ENCODE peak calls at places on chromosomes 2 and 18, in nine cellular contexts. One of them, this sample, is unnamed.

GRCh38 chr2:239898292-239898925 is 126.7 kb downstream of the NDUFA10 start:
- DNase-seq in endothelial cell: no peak
- DNase-seq in fibroblast of pulmonary artery: no peak
- DNase-seq in osteocyte: peak; percentile 69
- DNase-seq in astrocyte of the spinal cord: no peak
- DNase-seq in AG04449: no peak
- DNase-seq in mucosa of descending colon: no peak
- DNase-seq in MM.1S: no peak
- DNase-seq in cardiac muscle cell: no peak
- DNase-seq in this sample: no peak

GRCh38 chr18:30486856-30487255 is 555.7 kb downstream of the DSC3 start:
- DNase-seq in endothelial cell: no peak
- DNase-seq in fibroblast of pulmonary artery: peak; percentile 18
- DNase-seq in osteocyte: no peak
- DNase-seq in astrocyte of the spinal cord: peak; percentile 84
- DNase-seq in AG04449: no peak
- DNase-seq in mucosa of descending colon: no peak
- DNase-seq in MM.1S: no peak
- DNase-seq in cardiac muscle cell: peak; percentile 23
- DNase-seq in this sample: no peak

GRCh38 chr2:140804682-140805235 is 1326.1 kb downstream of the LRP1B start:
- DNase-seq in endothelial cell: no peak
- DNase-seq in fibroblast of pulmonary artery: no peak
- DNase-seq in osteocyte: no peak
- DNase-seq in astrocyte of the spinal cord: no peak
- DNase-seq in AG04449: no peak
- DNase-seq in mucosa of descending colon: no peak
- DNase-seq in MM.1S: no peak
- DNase-seq in cardiac muscle cell: no peak
- DNase-seq in this sample: no peak

GRCh38 chr18:31225668-31226067 is 63.0 kb upstream of the DSC1 start:
- DNase-seq in endothelial cell: no peak
- DNase-seq in fibroblast of pulmonary artery: peak; percentile 79
- DNase-seq in osteocyte: no peak
- DNase-seq in astrocyte of the spinal cord: peak; percentile 86
- DNase-seq in AG04449: no peak
- DNase-seq in mucosa of descending colon: no peak
- DNase-seq in MM.1S: no peak
- DNase-seq in cardiac muscle cell: peak; percentile 67
- DNase-seq in this sample: no peak

GRCh38 chr2:120762341-120763061 is 26.8 kb downstream of the GLI2 start:
- DNase-seq in endothelial cell: no peak
- DNase-seq in fibroblast of pulmonary artery: no peak
- DNase-seq in osteocyte: no peak
- DNase-seq in astrocyte of the spinal cord: no peak
- DNase-seq in AG04449: no peak
- DNase-seq in mucosa of descending colon: no peak
- DNase-seq in MM.1S: no peak
- DNase-seq in cardiac muscle cell: no peak
- DNase-seq in this sample: no peak

GRCh38 chr2:121530210-121530562 is 494 bp upstream of the RNU4ATAC start:
- DNase-seq in endothelial cell: peak; percentile 73
- DNase-seq in fibroblast of pulmonary artery: peak; percentile 76
- DNase-seq in osteocyte: peak; percentile 91
- DNase-seq in astrocyte of the spinal cord: peak; percentile 84
- DNase-seq in AG04449: no peak
- DNase-seq in mucosa of descending colon: no peak
- DNase-seq in MM.1S: no peak
- DNase-seq in cardiac muscle cell: peak; percentile 81
- DNase-seq in this sample: peak; percentile 71

GRCh38 chr2:150122871-150123588 is 364.4 kb downstream of the RND3 start:
- DNase-seq in endothelial cell: no peak
- DNase-seq in fibroblast of pulmonary artery: no peak
- DNase-seq in osteocyte: no peak
- DNase-seq in astrocyte of the spinal cord: peak; percentile 76
- DNase-seq in AG04449: no peak
- DNase-seq in mucosa of descending colon: no peak
- DNase-seq in MM.1S: no peak
- DNase-seq in cardiac muscle cell: peak; percentile 31
- DNase-seq in this sample: no peak

GRCh38 chr18:40041951-40042350 is 1913.1 kb upstream of the PIK3C3 start:
- DNase-seq in endothelial cell: no peak
- DNase-seq in fibroblast of pulmonary artery: no peak
- DNase-seq in osteocyte: no peak
- DNase-seq in astrocyte of the spinal cord: no peak
- DNase-seq in AG04449: no peak
- DNase-seq in mucosa of descending colon: no peak
- DNase-seq in MM.1S: no peak
- DNase-seq in cardiac muscle cell: no peak
- DNase-seq in this sample: no peak

GRCh38 chr2:240156435-240157146 is 16.1 kb upstream of the OTOS start:
- DNase-seq in endothelial cell: no peak
- DNase-seq in fibroblast of pulmonary artery: no peak
- DNase-seq in osteocyte: no peak
- DNase-seq in astrocyte of the spinal cord: no peak
- DNase-seq in AG04449: no peak
- DNase-seq in mucosa of descending colon: no peak
- DNase-seq in MM.1S: no peak
- DNase-seq in cardiac muscle cell: no peak
- DNase-seq in this sample: no peak

GRCh38 chr2:73297151-73297559 is 3.8 kb upstream of the EGR4 start:
- DNase-seq in endothelial cell: no peak
- DNase-seq in fibroblast of pulmonary artery: no peak
- DNase-seq in osteocyte: no peak
- DNase-seq in astrocyte of the spinal cord: no peak
- DNase-seq in AG04449: no peak
- DNase-seq in mucosa of descending colon: no peak
- DNase-seq in MM.1S: no peak
- DNase-seq in cardiac muscle cell: peak; percentile 10
- DNase-seq in this sample: no peak

GRCh38 chr2:156659694-156660093 is 223.5 kb downstream of the GPD2 start:
- DNase-seq in endothelial cell: no peak
- DNase-seq in fibroblast of pulmonary artery: no peak
- DNase-seq in osteocyte: no peak
- DNase-seq in astrocyte of the spinal cord: no peak
- DNase-seq in AG04449: no peak
- DNase-seq in mucosa of descending colon: no peak
- DNase-seq in MM.1S: no peak
- DNase-seq in cardiac muscle cell: no peak
- DNase-seq in this sample: no peak

GRCh38 chr2:17757321-17757720 is 3.4 kb downstream of the GEN1 start:
- DNase-seq in endothelial cell: no peak
- DNase-seq in fibroblast of pulmonary artery: peak; percentile 83
- DNase-seq in osteocyte: no peak
- DNase-seq in astrocyte of the spinal cord: peak; percentile 41
- DNase-seq in AG04449: no peak
- DNase-seq in mucosa of descending colon: peak; percentile 43
- DNase-seq in MM.1S: no peak
- DNase-seq in cardiac muscle cell: peak; percentile 81
- DNase-seq in this sample: no peak

GRCh38 chr18:74239567-74239966 is 52.2 kb downstream of the CYB5A start:
- DNase-seq in endothelial cell: no peak
- DNase-seq in fibroblast of pulmonary artery: no peak
- DNase-seq in osteocyte: no peak
- DNase-seq in astrocyte of the spinal cord: no peak
- DNase-seq in AG04449: no peak
- DNase-seq in mucosa of descending colon: no peak
- DNase-seq in MM.1S: no peak
- DNase-seq in cardiac muscle cell: no peak
- DNase-seq in this sample: no peak

GRCh38 chr2:219475697-219476604 is 22.7 kb upstream of the GMPPA start:
- DNase-seq in endothelial cell: peak; percentile 87
- DNase-seq in fibroblast of pulmonary artery: peak; percentile 61
- DNase-seq in osteocyte: no peak
- DNase-seq in astrocyte of the spinal cord: peak; percentile 51
- DNase-seq in AG04449: no peak
- DNase-seq in mucosa of descending colon: peak; percentile 88
- DNase-seq in MM.1S: peak; percentile 48
- DNase-seq in cardiac muscle cell: peak; percentile 72
- DNase-seq in this sample: peak; percentile 79

GRCh38 chr2:157302492-157303099 is 23.0 kb downstream of the ERMN start:
- DNase-seq in endothelial cell: peak; percentile 27
- DNase-seq in fibroblast of pulmonary artery: peak; percentile 68
- DNase-seq in osteocyte: no peak
- DNase-seq in astrocyte of the spinal cord: peak; percentile 54
- DNase-seq in AG04449: no peak
- DNase-seq in mucosa of descending colon: peak; percentile 24
- DNase-seq in MM.1S: peak; percentile 63
- DNase-seq in cardiac muscle cell: peak; percentile 64
- DNase-seq in this sample: peak; percentile 10

GRCh38 chr2:2324565-2325101 is 6.4 kb downstream of the MYT1L start:
- DNase-seq in endothelial cell: no peak
- DNase-seq in fibroblast of pulmonary artery: no peak
- DNase-seq in osteocyte: no peak
- DNase-seq in astrocyte of the spinal cord: no peak
- DNase-seq in AG04449: no peak
- DNase-seq in mucosa of descending colon: no peak
- DNase-seq in MM.1S: no peak
- DNase-seq in cardiac muscle cell: no peak
- DNase-seq in this sample: no peak

DNA sequence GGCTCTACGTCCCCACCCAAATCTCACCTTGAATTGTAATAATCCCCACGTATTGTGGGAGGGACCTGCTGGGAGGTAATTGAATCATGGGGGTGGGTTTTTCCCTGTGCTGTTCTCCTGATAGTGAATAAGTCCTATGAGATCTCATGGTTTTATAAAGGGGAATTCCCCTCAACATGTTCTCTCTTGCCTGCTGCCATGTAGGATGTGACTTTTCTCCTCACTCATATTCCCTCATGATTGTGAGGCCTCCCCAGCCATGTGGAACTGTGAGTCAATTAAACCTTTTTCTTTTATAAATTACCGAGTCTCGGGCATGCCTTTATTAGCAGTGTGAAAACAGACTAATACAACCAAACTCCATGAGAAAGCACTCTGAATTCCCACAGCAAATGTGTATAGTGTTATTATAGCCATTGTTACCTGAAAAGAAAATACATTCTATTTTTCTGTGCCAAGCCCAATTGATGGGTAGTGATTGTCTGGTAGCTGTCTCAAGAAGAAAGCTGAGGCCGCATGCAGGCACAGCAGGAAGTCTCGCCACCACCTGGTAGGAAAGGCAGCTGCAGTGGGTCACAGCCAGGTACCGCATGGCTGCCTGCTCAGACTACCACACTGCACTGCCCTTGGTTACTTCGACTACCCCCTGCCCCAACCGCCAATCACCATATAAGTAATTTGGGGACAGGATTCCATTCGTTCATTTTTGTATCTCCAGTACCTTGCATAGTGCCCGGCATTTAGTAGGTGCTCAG is 10.3 kb upstream of the ZBTB7C start:
- DNase-seq in endothelial cell: no peak
- DNase-seq in fibroblast of pulmonary artery: no peak
- DNase-seq in osteocyte: no peak
- DNase-seq in astrocyte of the spinal cord: no peak
- DNase-seq in AG04449: no peak
- DNase-seq in mucosa of descending colon: no peak
- DNase-seq in MM.1S: no peak
- DNase-seq in cardiac muscle cell: no peak
- DNase-seq in this sample: no peak
- TF ChIP-seq CTCF in endothelial cell: no peak
- TF ChIP-seq CTCF in fibroblast of pulmonary artery: no peak
- TF ChIP-seq CTCF in osteocyte: no peak
- TF ChIP-seq CTCF in astrocyte of the spinal cord: no peak
- TF ChIP-seq CTCF in AG04449: no peak
- TF ChIP-seq CTCF in mucosa of descending colon: no peak
- TF ChIP-seq CTCF in MM.1S: peak; percentile 9
- TF ChIP-seq CTCF in cardiac muscle cell: no peak
- TF ChIP-seq CTCF in this sample: no peak

GRCh38 chr2:14722919-14723559 is 90.5 kb downstream of the LRATD1 start:
- DNase-seq in endothelial cell: no peak
- DNase-seq in fibroblast of pulmonary artery: no peak
- DNase-seq in osteocyte: no peak
- DNase-seq in astrocyte of the spinal cord: no peak
- DNase-seq in AG04449: no peak
- DNase-seq in mucosa of descending colon: no peak
- DNase-seq in MM.1S: no peak
- DNase-seq in cardiac muscle cell: no peak
- DNase-seq in this sample: no peak
- TF ChIP-seq CTCF in endothelial cell: no peak
- TF ChIP-seq CTCF in fibroblast of pulmonary artery: no peak
- TF ChIP-seq CTCF in osteocyte: no peak
- TF ChIP-seq CTCF in astrocyte of the spinal cord: peak; percentile 13
- TF ChIP-seq CTCF in AG04449: no peak
- TF ChIP-seq CTCF in mucosa of descending colon: no peak
- TF ChIP-seq CTCF in MM.1S: no peak
- TF ChIP-seq CTCF in cardiac muscle cell: no peak
- TF ChIP-seq CTCF in this sample: no peak

DNA sequence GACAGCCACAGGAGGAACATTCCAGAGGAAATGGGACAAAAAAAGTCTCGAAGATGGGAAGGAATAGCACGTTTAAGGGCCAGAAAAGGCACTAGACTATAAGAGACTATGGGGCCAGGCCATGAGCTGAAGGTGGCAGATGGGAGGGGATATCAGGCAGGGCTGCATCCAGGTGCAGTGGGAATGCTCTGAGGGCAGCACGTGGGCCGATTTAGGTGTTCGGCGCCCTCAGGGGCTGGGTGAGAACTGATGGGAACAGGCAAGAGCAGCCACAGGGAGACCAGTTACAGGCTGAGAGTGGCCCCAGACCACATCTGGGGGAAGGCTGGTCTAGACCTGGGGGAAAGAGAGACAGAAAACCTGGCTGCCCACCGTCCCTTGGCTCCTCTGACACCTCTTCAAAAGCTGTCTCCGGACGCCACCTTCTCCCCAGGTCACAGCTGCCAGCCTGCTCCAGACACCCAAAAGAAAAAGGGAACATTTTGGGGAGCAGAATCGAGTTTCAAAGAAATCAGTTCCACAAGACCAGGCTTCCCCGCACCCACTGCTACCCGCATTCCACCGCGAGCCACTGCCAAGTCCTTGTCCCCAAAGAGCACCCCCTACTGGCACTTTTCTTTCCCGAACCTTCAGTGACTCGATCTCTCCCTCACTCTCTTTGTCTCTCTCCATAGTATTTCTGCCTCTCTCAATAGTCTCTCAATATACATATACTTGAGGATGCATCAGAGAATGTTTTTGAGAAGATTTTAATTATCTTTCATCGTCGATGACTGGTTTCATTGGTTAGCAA is 190.1 kb upstream of the AGAP1 start:
- DNase-seq in endothelial cell: no peak
- DNase-seq in fibroblast of pulmonary artery: no peak
- DNase-seq in osteocyte: peak; percentile 80
- DNase-seq in astrocyte of the spinal cord: no peak
- DNase-seq in AG04449: no peak
- DNase-seq in mucosa of descending colon: no peak
- DNase-seq in MM.1S: no peak
- DNase-seq in cardiac muscle cell: no peak
- DNase-seq in this sample: no peak
- TF ChIP-seq CTCF in endothelial cell: peak; percentile 22
- TF ChIP-seq CTCF in fibroblast of pulmonary artery: no peak
- TF ChIP-seq CTCF in osteocyte: peak; percentile 15
- TF ChIP-seq CTCF in astrocyte of the spinal cord: no peak
- TF ChIP-seq CTCF in AG04449: no peak
- TF ChIP-seq CTCF in mucosa of descending colon: no peak
- TF ChIP-seq CTCF in MM.1S: no peak
- TF ChIP-seq CTCF in cardiac muscle cell: no peak
- TF ChIP-seq CTCF in this sample: no peak

DNA sequence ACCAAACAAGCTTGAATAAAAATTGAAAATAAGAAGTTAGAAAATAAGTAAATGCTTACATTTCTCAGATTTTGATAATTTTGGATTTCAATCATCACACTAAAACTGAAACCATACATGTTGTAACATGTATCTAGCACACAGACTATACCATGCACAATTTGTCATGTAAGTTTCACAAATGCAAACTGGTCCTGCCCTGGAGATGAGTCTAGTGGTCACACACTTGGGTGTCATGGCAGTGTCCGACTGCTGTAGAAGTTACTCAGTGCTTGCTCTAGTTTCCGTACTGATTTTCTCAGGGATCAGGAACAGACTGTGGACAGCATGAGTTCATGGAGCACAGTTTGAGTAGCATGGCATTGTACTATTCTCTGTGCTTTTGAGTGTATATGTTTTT is 182.9 kb upstream of the RMP24 start:
- DNase-seq in endothelial cell: no peak
- DNase-seq in fibroblast of pulmonary artery: no peak
- DNase-seq in osteocyte: no peak
- DNase-seq in astrocyte of the spinal cord: no peak
- DNase-seq in AG04449: no peak
- DNase-seq in mucosa of descending colon: no peak
- DNase-seq in MM.1S: no peak
- DNase-seq in cardiac muscle cell: no peak
- DNase-seq in this sample: no peak
- TF ChIP-seq CTCF in endothelial cell: no peak
- TF ChIP-seq CTCF in fibroblast of pulmonary artery: no peak
- TF ChIP-seq CTCF in osteocyte: no peak
- TF ChIP-seq CTCF in astrocyte of the spinal cord: no peak
- TF ChIP-seq CTCF in AG04449: no peak
- TF ChIP-seq CTCF in mucosa of descending colon: no peak
- TF ChIP-seq CTCF in MM.1S: no peak
- TF ChIP-seq CTCF in cardiac muscle cell: no peak
- TF ChIP-seq CTCF in this sample: no peak